ENCODE peak calls at places on chromosomes 5 and 9, in five cellular contexts. One of them, this sample, is unnamed.

GRCh38 chr5:109413463-109413862 is 3.7 kb upstream of the PJA2 start:
- DNase-seq in prostate gland: no peak
- DNase-seq in heart left ventricle: no peak
- DNase-seq in A549: no peak
- DNase-seq in adrenal gland: no peak
- DNase-seq in this sample: peak; percentile 21

GRCh38 chr9:7223981-7224380 is 466.2 kb downstream of the KDM4C start:
- DNase-seq in adrenal gland: no peak
- DNase-seq in heart left ventricle: no peak
- DNase-seq in prostate gland: no peak
- DNase-seq in A549: no peak
- DNase-seq in this sample: peak; percentile 7

GRCh38 chr5:138955013-138955660 is 80.0 kb upstream of the LRRTM2 start:
- DNase-seq in A549: no peak
- DNase-seq in heart left ventricle: peak; percentile 54
- DNase-seq in adrenal gland: peak; percentile 56
- DNase-seq in prostate gland: no peak
- DNase-seq in this sample: no peak

GRCh38 chr5:10994088-10994986 is 233.3 kb upstream of the DAP start:
- DNase-seq in adrenal gland: no peak
- DNase-seq in A549: no peak
- DNase-seq in prostate gland: no peak
- DNase-seq in heart left ventricle: no peak
- DNase-seq in this sample: no peak

GRCh38 chr5:88507261-88507660 is 238.6 kb upstream of the TMEM161B start:
- DNase-seq in heart left ventricle: no peak
- DNase-seq in prostate gland: no peak
- DNase-seq in A549: no peak
- DNase-seq in adrenal gland: no peak
- DNase-seq in this sample: no peak

GRCh38 chr5:4028384-4028783 is 432.8 kb downstream of the IRX1 start:
- DNase-seq in heart left ventricle: no peak
- DNase-seq in prostate gland: no peak
- DNase-seq in adrenal gland: no peak
- DNase-seq in A549: no peak
- DNase-seq in this sample: no peak

GRCh38 chr9:33465596-33466564 is 7.8 kb downstream of the NOL6 start:
- DNase-seq in A549: no peak
- DNase-seq in adrenal gland: no peak
- DNase-seq in prostate gland: no peak
- DNase-seq in heart left ventricle: no peak
- DNase-seq in this sample: no peak

GRCh38 chr9:107636596-107637405 is 147.2 kb upstream of the KLF4 start:
- DNase-seq in prostate gland: no peak
- DNase-seq in A549: no peak
- DNase-seq in heart left ventricle: no peak
- DNase-seq in adrenal gland: no peak
- DNase-seq in this sample: no peak

GRCh38 chr5:167530548-167530947 is 760.9 kb upstream of the WWC1 start:
- DNase-seq in A549: no peak
- DNase-seq in adrenal gland: no peak
- DNase-seq in heart left ventricle: no peak
- DNase-seq in prostate gland: no peak
- DNase-seq in this sample: no peak

GRCh38 chr5:171623107-171623506 is 162.5 kb upstream of the SMIM23 start:
- DNase-seq in prostate gland: no peak
- DNase-seq in heart left ventricle: no peak
- DNase-seq in adrenal gland: no peak
- DNase-seq in A549: no peak
- DNase-seq in this sample: no peak

GRCh38 chr5:178130576-178131445 is at the start of gene RMND5B:
- DNase-seq in adrenal gland: peak; percentile 82
- DNase-seq in heart left ventricle: peak; percentile 89
- DNase-seq in prostate gland: peak; percentile 77
- DNase-seq in A549: peak; percentile 86
- DNase-seq in this sample: peak; percentile 89
- TF ChIP-seq POLR2A in adrenal gland: peak; percentile 64
- TF ChIP-seq POLR2A in heart left ventricle: peak; percentile 44
- TF ChIP-seq POLR2A in prostate gland: peak; percentile 64
- TF ChIP-seq POLR2A in A549: peak; percentile 57
- TF ChIP-seq POLR2A in this sample: peak; percentile 83

DNA sequence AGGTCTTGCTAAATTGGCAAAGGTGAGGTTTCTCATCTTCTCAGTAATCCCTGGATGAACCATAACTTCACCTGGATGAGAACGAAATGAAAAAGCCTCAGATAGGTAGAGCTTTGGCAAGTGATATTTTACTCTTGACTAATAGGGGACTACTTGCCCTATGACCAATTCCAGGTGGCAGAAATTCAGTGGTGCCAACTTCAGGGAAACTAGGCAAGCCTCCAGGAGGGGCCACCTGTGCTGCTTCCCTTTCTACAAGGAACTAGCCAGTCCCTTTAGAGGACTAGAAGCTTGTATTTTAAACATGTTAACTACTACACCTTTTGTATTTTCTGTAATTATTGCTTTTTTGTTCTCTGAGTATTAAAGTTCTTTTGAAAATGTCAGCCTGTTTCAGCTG is 169.0 kb upstream of the GRIA1 start:
- DNase-seq in prostate gland: no peak
- DNase-seq in A549: no peak
- DNase-seq in heart left ventricle: no peak
- DNase-seq in adrenal gland: no peak
- DNase-seq in this sample: no peak
- TF ChIP-seq CTCF in prostate gland: no peak
- TF ChIP-seq CTCF in A549: no peak
- TF ChIP-seq CTCF in heart left ventricle: no peak
- TF ChIP-seq CTCF in adrenal gland: no peak
- TF ChIP-seq CTCF in this sample: no peak

DNA sequence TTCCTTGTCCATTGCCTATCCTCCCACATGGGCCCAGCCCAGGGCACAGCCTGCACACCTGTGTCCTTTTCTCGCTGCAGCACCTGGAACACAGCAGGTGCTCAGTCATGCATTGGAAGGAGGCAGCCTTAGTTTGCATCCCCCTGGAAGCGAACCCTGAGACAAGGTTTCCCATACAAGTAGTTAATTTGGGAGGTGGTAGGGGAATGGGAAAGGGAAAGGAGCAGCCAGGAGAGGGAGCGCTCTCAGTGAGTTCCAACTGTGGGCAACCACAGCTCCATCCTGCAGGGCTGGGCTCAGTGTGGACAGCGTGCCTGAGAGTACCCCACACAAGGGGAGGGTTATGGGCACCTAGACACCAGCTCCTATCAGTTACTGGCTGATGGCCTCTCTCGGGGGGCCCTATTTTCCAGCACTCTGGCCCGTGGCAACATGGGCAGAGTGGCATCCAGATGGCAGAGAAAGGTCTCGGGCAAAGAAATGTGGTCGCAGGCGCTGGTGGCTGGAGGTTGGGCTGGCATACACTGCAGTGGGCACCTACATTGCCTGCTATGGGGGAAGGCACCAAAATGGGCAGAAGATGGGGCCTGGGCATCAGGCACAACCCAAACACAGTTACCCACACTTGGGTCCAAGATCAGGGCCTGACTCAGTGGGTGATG is 50.1 kb downstream of the TSPAN17 start:
- DNase-seq in heart left ventricle: no peak
- DNase-seq in prostate gland: no peak
- DNase-seq in A549: no peak
- DNase-seq in adrenal gland: no peak
- DNase-seq in this sample: no peak
- H3K27ac ChIP-seq in heart left ventricle: no peak overlapping the region
- H3K27ac ChIP-seq in prostate gland: no peak overlapping the region
- H3K27ac ChIP-seq in A549: no peak overlapping the region
- H3K27ac ChIP-seq in adrenal gland: no peak overlapping the region
- H3K27ac ChIP-seq in this sample: no peak overlapping the region

DNA sequence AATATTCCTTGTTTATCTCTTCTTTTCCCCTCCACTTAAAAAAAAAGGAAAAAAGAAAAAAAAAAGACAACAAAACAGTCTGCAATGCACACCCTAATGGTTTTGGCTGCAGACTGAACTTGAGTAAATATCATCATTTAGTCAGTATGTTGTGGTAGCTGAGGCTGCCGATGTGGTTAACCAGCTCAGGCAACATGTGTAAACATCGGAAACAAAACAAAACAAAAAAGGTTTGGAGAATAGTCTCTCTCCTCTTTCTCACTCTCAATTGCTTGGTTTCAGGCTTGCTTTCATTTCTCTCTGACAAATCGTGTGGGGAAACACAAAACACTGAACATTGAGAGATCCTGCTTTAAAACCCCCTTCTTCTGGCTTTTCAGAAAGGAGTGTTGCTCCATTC is 453.4 kb downstream of the BNC2 start:
- DNase-seq in prostate gland: no peak
- DNase-seq in heart left ventricle: no peak
- DNase-seq in A549: peak; percentile 66
- DNase-seq in adrenal gland: no peak
- DNase-seq in this sample: no peak
- TF ChIP-seq POLR2A in prostate gland: no peak
- TF ChIP-seq POLR2A in heart left ventricle: no peak
- TF ChIP-seq POLR2A in A549: no peak
- TF ChIP-seq POLR2A in adrenal gland: no peak
- TF ChIP-seq POLR2A in this sample: no peak